ENCODE peak calls at places on chromosomes 13 and 19, in five cellular contexts. H, C, I, L and P are unnamed samples.

GRCh38 chr19:679418-680286 is 3.5 kb downstream of the FSTL3 start:
- DNase-seq in H (peak), C (peak), I (no peak), L (peak), P (peak)

GRCh38 chr13:59119475-59119874 is 1044.3 kb downstream of the DIAPH3 start:
- DNase-seq in H (no peak), C (no peak), I (no peak), L (no peak), P (no peak)

GRCh38 chr19:12139885-12140544 is at the start of gene ZNF20:
- DNase-seq in H (peak), C (peak), I (peak), L (peak), P (peak)

GRCh38 chr19:13428352-13428751 is 77.9 kb downstream of the CACNA1A start:
- DNase-seq in H (peak), C (no peak), I (no peak), L (peak), P (no peak)

GRCh38 chr13:40558656-40559055 is 107.8 kb downstream of the FOXO1 start:
- DNase-seq in H (no peak), C (no peak), I (no peak), L (no peak), P (no peak)

GRCh38 chr19:1042689-1043511 is 3.0 kb downstream of the ABCA7 start:
- DNase-seq in H (no peak), C (no peak), I (no peak), L (no peak), P (no peak)

GRCh38 chr19:48635263-48635965 is 1.8 kb downstream of the DBP start:
- DNase-seq in H (no peak), C (peak), I (no peak), L (peak), P (no peak)

GRCh38 chr19:3708207-3708931 is at the start of gene TJP3:
- DNase-seq in H (no peak), C (no peak), I (no peak), L (no peak), P (no peak)

GRCh38 chr19:11699931-11700794 is 38.6 kb downstream of the ZNF823 start:
- DNase-seq in H (peak), C (no peak), I (no peak), L (peak), P (peak)

GRCh38 chr19:798415-799075 is 1.3 kb downstream of the PTBP1 start:
- DNase-seq in H (peak), C (no peak), I (no peak), L (no peak), P (no peak)

GRCh38 chr13:45100855-45101254 is 19.5 kb upstream of the GTF2F2 start:
- DNase-seq in H (no peak), C (no peak), I (no peak), L (no peak), P (no peak)

GRCh38 chr19:28847468-28847867 is 365.5 kb downstream of the UQCRFS1 start:
- DNase-seq in H (peak), C (no peak), I (no peak), L (no peak), P (no peak)

GRCh38 chr19:29263305-29264080 is 50.5 kb upstream of the UQCRFS1 start:
- DNase-seq in H (peak), C (no peak), I (no peak), L (peak), P (no peak)

GRCh38 chr19:11338569-11339253 is 746 bp downstream of the RAB3D start:
- DNase-seq in H (no peak), C (no peak), I (no peak), L (peak), P (no peak)

GRCh38 chr13:50320297-50320862 is 305.1 kb downstream of the KCNRG start:
- DNase-seq in H (peak), C (no peak), I (no peak), L (peak), P (peak)

GRCh38 chr19:2428027-2428690 is 773 bp upstream of the TIMM13 start:
- DNase-seq in H (peak), C (peak), I (no peak), L (no peak), P (no peak)

GRCh38 chr19:8030906-8031305 is 21.7 kb upstream of the CCL25 start:
- DNase-seq in H (no peak), C (no peak), I (no peak), L (no peak), P (no peak)

GRCh38 chr19:8504171-8504570 is 1.7 kb upstream of the PRAM1 start:
- DNase-seq in H (no peak), C (no peak), I (no peak), L (no peak), P (no peak)

GRCh38 chr13:101139076-101139475 is 277.2 kb downstream of the NALCN start:
- DNase-seq in H (no peak), C (no peak), I (no peak), L (peak), P (peak)

GRCh38 chr13:30871713-30872029 is 34.4 kb upstream of the MEDAG start:
- DNase-seq in H (no peak), C (no peak), I (no peak), L (no peak), P (no peak)

GRCh38 chr13:50459658-50460057 is 383.8 kb downstream of the DLEU7 start:
- DNase-seq in H (no peak), C (no peak), I (no peak), L (no peak), P (no peak)

GRCh38 chr13:29578300-29579048 is 17.0 kb downstream of the SLC7A1 start:
- DNase-seq in H (peak), C (no peak), I (no peak), L (no peak), P (no peak)

GRCh38 chr19:3481241-3482090 is 1.1 kb upstream of the SMIM24 start:
- DNase-seq in H (no peak), C (no peak), I (no peak), L (no peak), P (no peak)

GRCh38 chr13:103386341-103386740 is 320.1 kb upstream of the SLC10A2 start:
- DNase-seq in H (peak), C (no peak), I (no peak), L (peak), P (peak)

GRCh38 chr13:106349080-106349841 is 186.2 kb downstream of the EFNB2 start:
- DNase-seq in H (no peak), C (no peak), I (no peak), L (peak), P (peak)

GRCh38 chr13:74550039-74550438 is 415.8 kb upstream of the KLF12 start:
- DNase-seq in H (no peak), C (no peak), I (no peak), L (no peak), P (peak)

GRCh38 chr13:33639640-33640080 is 178.3 kb upstream of the RFC3 start:
- DNase-seq in H (no peak), C (no peak), I (no peak), L (peak), P (no peak)

GRCh38 chr19:51531349-51532315 is at the start of gene SIGLEC6:
- DNase-seq in H (no peak), C (peak), I (no peak), L (no peak), P (no peak)

GRCh38 chr13:49539313-49539712 is 43.6 kb downstream of the PHF11 start:
- DNase-seq in H (no peak), C (peak), I (no peak), L (no peak), P (no peak)

GRCh38 chr19:15584095-15584494 is 30.9 kb upstream of the CYP4F8 start:
- DNase-seq in H (no peak), C (peak), I (no peak), L (no peak), P (no peak)

GRCh38 chr13:108776650-108777049 is 147.2 kb downstream of the MYO16 start:
- DNase-seq in H (no peak), C (no peak), I (no peak), L (no peak), P (no peak)

GRCh38 chr13:78137404-78138142 is 218.9 kb upstream of the EDNRB start:
- DNase-seq in H (peak), C (no peak), I (no peak), L (peak), P (peak)

GRCh38 chr13:107743523-107743922 is 471.8 kb downstream of the LIG4 start:
- DNase-seq in H (no peak), C (no peak), I (no peak), L (no peak), P (no peak)

GRCh38 chr13:74115138-74115537 is 19.1 kb downstream of the KLF12 start:
- DNase-seq in H (peak), C (no peak), I (no peak), L (no peak), P (peak)

GRCh38 chr13:33169273-33169980 is 116.1 kb downstream of the STARD13 start:
- DNase-seq in H (peak), C (no peak), I (no peak), L (peak), P (peak)

GRCh38 chr19:4454952-4455738 is 2.4 kb downstream of the UBXN6 start:
- DNase-seq in H (peak), C (no peak), I (no peak), L (peak), P (peak)

GRCh38 chr19:4575978-4576933 is 16.8 kb upstream of the SEMA6B start:
- DNase-seq in H (peak), C (peak), I (no peak), L (no peak), P (peak)

GRCh38 chr13:112723771-112724170 is 33.9 kb downstream of the ATP11A start:
- DNase-seq in H (no peak), C (peak), I (no peak), L (no peak), P (no peak)
- TF ChIP-seq CTCF in H (no peak), C (no peak), I (no peak), L (no peak), P (no peak)

DNA sequence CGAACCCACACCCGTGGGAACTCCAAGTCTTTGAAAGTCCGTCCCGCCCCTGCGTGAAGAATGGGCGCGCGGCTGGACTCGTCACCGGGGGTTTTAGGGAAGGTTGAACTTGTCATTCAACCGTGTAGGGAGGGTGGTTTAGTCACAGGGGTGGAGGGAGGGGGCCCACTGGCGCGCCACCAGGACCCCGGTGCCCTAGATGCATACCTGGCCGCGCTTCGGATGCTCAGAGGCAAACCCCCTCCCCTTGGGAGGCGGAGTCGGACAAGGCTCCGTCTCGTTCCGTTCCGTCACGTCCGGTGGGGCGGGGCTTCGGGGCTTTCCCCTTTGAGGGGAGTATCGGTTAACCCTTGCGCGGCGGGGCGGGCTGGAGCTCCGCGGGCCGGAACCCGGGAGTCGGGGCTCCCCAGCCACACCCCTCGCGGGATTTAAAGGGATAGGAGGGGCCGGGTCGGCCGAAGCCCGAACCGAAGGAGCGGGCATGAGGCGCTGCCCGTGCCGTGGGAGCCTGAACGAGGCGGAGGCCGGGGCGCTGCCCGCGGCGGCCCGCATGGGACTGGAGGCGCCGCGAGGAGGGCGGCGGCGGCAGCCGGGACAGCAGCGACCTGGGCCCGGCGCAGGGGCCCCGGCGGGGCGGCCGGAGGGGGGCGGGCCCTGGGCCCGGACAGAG is at the start of the genes COQ8B and ITPKC:
- DNase-seq in H (peak), C (peak), I (peak), L (peak), P (peak)
- TF ChIP-seq CTCF in H (no peak), C (no peak), I (no peak), L (no peak), P (no peak)

GRCh38 chr19:18999016-18999758 is 34.1 kb downstream of the SUGP2 start:
- DNase-seq in H (peak), C (no peak), I (no peak), L (no peak), P (peak)

GRCh38 chr19:18996351-18996750 is 37.0 kb downstream of the SUGP2 start:
- DNase-seq in H (no peak), C (no peak), I (no peak), L (no peak), P (no peak)

GRCh38 chr19:18998276-18998675 is 35.0 kb downstream of the SUGP2 start:
- DNase-seq in H (no peak), C (no peak), I (no peak), L (no peak), P (no peak)

GRCh38 chr19:18996796-18997394 is 36.4 kb downstream of the SUGP2 start:
- DNase-seq in H (no peak), C (no peak), I (no peak), L (no peak), P (no peak)

DNA sequence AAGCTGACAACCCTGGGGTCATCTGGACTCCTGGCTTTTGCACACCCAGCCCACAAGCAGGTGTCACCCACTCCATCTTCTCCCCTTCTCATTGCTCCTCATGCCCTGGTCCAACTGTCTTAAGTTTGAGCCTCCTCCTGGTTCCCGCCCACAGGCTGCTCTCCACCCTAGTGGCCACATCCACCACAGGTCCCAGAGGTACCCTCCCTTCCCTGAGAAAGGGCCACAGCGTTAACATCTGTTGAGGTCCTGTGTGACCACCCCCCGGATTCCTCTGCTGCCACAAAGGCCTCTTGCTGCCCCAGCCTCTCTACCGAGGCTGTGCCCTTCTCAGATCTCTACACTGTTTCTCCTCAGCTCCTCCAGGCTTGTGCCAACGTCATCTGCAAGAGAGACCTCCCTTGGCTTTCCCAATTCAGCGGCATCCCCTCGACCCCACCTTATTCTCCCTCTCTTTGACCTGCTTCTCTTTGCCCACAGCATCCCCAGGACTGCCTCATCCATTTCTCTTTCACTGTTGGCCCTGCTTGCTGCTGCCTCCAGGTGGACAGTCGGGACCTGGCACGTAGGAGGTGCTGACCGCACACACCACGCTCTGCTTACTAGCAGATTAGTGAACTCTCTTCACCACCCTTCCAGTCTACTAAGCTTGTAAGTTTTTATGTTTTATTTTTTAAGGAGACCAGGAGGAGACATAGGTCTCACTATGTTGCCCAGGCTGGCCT is 33.3 kb downstream of the SUGP2 start:
- DNase-seq in H (no peak), C (no peak), I (no peak), L (no peak), P (no peak)
- TF ChIP-seq CTCF in H (peak), C (no peak), I (no peak), L (no peak), P (peak)

GRCh38 chr19:46736544-46737274 is 9.1 kb upstream of the FKRP start:
- DNase-seq in H (no peak), C (no peak), I (no peak), L (no peak), P (no peak)
- TF ChIP-seq CTCF in H (no peak), C (no peak), I (no peak), L (no peak), P (no peak)

DNA sequence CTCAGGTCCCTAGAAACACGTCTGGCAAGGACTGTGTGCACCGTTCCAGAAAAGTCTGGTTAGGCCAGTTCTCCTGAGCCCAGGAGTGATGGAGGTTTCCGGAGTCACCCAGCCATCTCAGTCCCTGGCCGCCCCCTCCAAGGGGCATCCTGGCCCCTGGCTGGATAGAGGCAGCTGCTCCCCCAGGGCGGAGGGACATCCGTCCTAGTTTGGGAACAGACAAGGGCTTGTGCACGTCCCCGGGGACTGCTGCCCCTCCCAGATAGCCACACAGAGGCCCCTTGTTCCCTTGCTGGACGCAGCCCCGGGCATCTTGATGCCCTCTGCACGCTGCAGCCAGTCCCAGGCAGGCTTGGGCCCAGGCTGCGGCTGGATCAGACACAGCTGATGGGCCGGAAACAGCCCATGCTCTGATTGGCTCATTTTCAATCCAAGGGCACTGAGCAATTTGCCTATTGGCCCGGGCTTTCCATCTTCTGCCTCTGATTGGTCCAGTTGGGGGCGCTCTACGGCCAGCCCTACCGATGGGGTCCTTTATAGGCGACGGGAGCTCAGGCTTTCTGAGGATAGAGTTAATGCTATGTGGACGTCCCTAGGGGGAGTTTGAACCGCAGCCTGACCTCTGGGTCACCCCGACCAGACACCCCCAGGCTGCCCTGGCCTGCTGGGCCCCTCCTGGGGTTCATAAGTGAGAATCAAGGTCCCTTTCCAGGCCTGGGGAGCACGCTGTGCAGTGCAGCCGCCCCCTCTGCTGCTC is 3.7 kb downstream of the S1PR2 start:
- DNase-seq in H (peak), C (peak), I (no peak), L (no peak), P (no peak)
- TF ChIP-seq CTCF in H (peak), C (no peak), I (no peak), L (no peak), P (peak)

DNA sequence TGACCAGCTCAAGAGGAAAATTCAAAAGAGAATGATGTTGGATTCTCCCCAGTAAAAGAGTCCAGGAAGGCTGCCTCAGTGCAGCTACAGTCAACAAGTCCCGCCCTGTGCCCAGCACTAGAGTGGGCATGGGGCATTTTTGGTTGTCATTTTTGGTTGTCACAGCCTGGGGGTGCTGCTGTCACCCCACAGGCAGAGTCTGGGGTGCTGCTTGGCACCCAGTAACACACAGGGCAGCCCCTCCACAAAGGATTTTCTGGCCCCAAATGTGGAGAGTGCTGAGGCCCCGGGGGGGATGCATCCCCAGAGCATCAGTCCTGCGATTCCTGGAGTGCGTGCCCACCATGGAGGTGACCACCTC is 28.2 kb upstream of the TMEM255B start:
- DNase-seq in H (no peak), C (no peak), I (no peak), L (no peak), P (no peak)
- TF ChIP-seq CTCF in H (no peak), C (no peak), I (no peak), L (no peak), P (no peak)